ENCODE peak calls at places on chromosomes 6 and 20, in four cellular contexts. V is WTC11, R is H1, Y is K562. W is an unnamed sample.

GRCh38 chr20:1367479-1367878 is 25.4 kb downstream of the FKBP1A start:
- DNase-seq in V (no peak), R (no peak), Y (no peak), W (no peak)

GRCh38 chr20:13012886-13013285 is 4.1 kb downstream of the SPTLC3 start:
- DNase-seq in V (no peak), R (no peak), Y (no peak), W (no peak)

GRCh38 chr6:165163519-165163918 is 145.9 kb downstream of the C6orf118 start:
- DNase-seq in R (no peak), V (no peak), Y (no peak), W (no peak)

GRCh38 chr20:39378781-39379180 is 416.6 kb downstream of the DHX35 start:
- DNase-seq in R (no peak), Y (no peak), V (no peak), W (no peak)

GRCh38 chr6:1952726-1953360 is 292.6 kb downstream of the GMDS start:
- DNase-seq in R (no peak), V (no peak), Y (no peak), W (no peak)

GRCh38 chr20:21096321-21097043 is 9.7 kb downstream of the LINC00237 start:
- DNase-seq in V (peak; percentile 50), R (no peak), Y (peak; percentile 13), W (peak; percentile 26)

GRCh38 chr6:2047855-2048254 is 197.6 kb downstream of the GMDS start:
- DNase-seq in R (no peak), V (no peak), Y (no peak), W (no peak)

GRCh38 chr6:126035764-126036163 is 49.4 kb downstream of the TRMT11 start:
- DNase-seq in R (no peak), V (no peak), Y (no peak), W (no peak)

GRCh38 chr20:46308258-46309157 is at the start of gene CDH22:
- DNase-seq in V (peak; percentile 66), R (peak; percentile 66), Y (peak; percentile 72), W (peak; percentile 91)

GRCh38 chr6:13500264-13500663 is 12.9 kb upstream of the GFOD1 start:
- DNase-seq in V (no peak), R (no peak), Y (no peak), W (no peak)

GRCh38 chr6:121093928-121094327 is 240.4 kb downstream of the TBC1D32 start:
- DNase-seq in R (no peak), Y (no peak), V (no peak), W (no peak)

GRCh38 chr6:45880139-45880538 is 135.5 kb downstream of the CLIC5 start:
- DNase-seq in Y (no peak), R (no peak), V (no peak), W (no peak)

GRCh38 chr6:126797981-126798380 is 320.5 kb upstream of the RSPO3 start:
- DNase-seq in V (no peak), R (no peak), Y (no peak), W (no peak)

GRCh38 chr6:55713411-55713810 is 134.4 kb upstream of the HMGCLL1 start:
- DNase-seq in V (no peak), R (no peak), Y (no peak), W (no peak)

GRCh38 chr6:23394699-23395098 is 731.3 kb upstream of the NRSN1 start:
- DNase-seq in Y (no peak), R (no peak), V (no peak), W (no peak)

GRCh38 chr6:12229332-12229731 is 60.8 kb upstream of the EDN1 start:
- DNase-seq in V (no peak), R (no peak), Y (no peak), W (no peak)

GRCh38 chr6:2434116-2434515 is 188.7 kb upstream of the GMDS start:
- DNase-seq in Y (no peak), V (no peak), R (no peak), W (no peak)

GRCh38 chr20:51121901-51122412 is 99.0 kb upstream of the KCNG1 start:
- DNase-seq in V (no peak), R (peak; percentile 54), Y (no peak), W (no peak)

DNA sequence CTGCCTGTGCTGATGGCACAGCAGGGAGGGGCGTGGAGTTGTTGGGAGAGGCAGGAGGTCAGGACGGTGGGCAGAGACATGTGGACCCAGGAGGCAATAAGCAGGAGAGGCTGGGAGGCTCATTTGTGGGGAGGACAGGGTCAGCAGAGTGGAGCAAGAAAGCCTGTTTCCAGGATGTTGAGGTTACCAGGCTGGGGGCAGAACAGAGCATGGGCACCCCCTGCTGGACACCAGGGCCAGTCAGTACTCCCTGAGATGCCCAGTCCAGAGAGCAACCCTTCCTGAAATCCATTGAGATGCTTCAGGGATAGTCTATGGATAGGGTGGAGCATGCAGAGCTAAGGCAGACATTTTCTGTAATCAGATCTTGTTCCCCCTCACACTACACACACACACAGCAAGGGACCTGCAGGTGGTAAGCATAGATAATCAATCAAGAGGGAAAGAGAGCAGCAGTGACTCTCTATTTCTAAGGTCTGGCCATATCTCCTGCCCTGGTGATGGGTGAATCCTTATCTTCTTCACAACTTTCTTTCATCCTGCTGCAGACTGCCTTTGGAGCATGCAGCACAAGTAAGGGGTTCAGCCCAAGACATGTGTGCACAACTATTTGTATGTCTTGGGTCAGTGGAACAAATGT is 41.7 kb downstream of the MOCS1 start:
- DNase-seq in V (peak; percentile 74), R (peak; percentile 83), Y (peak; percentile 66), W (peak; percentile 85)
- TF ChIP-seq TEAD4 in V (no peak), R (no peak), Y (no peak), W (no peak)

DNA sequence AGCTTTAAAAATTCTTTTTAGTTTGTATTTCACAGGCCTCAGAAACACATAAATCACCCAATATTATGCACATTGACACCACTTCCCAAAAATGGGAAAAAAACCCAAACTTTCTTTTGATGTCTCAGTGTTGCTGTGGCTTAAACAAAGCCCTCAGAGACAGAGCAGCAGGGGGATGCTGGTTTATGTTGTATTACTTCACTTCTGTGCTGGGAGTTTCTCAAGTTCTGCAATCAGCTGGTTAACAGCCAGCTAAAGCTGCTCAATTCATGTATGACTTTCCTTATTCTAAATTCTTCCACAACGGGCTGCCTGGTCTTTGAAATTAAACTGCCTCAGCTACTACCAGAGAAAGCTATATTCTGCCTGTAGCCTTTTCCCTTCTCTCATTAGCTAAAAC is 5.6 kb downstream of the FILIP1 start:
- DNase-seq in V (no peak), Y (no peak), R (no peak), W (no peak)
- TF ChIP-seq TEAD4 in V (no peak), Y (no peak), R (no peak), W (no peak)

GRCh38 chr20:64116016-64116415 is 8.7 kb upstream of the NPBWR2 start:
- DNase-seq in V (no peak), Y (no peak), R (peak; percentile 41), W (no peak)

GRCh38 chr20:64116541-64117423 is 9.4 kb upstream of the NPBWR2 start:
- DNase-seq in V (no peak), Y (no peak), R (peak; percentile 41), W (peak; percentile 20)

GRCh38 chr20:64121586-64121985 is 14.2 kb upstream of the NPBWR2 start:
- DNase-seq in R (no peak), Y (no peak), V (no peak), W (no peak)

GRCh38 chr20:64119681-64120341 is 12.4 kb upstream of the NPBWR2 start:
- DNase-seq in Y (no peak), R (peak; percentile 49), V (no peak), W (peak; percentile 24)

GRCh38 chr20:64119301-64119680 is 11.9 kb upstream of the NPBWR2 start:
- DNase-seq in Y (no peak), R (no peak), V (no peak), W (peak; percentile 30)
- TF ChIP-seq TEAD4 in Y (no peak), R (no peak), V (no peak), W (no peak)

GRCh38 chr6:77456531-77457248 is 6.6 kb downstream of the HTR1B start:
- DNase-seq in V (no peak), R (no peak), Y (no peak), W (no peak)
- TF ChIP-seq TEAD4 in V (no peak), R (no peak), Y (no peak), W (peak; percentile 87)

GRCh38 chr6:43746613-43747101 is 23.4 kb upstream of the VEGFA start:
- DNase-seq in V (no peak), Y (no peak), R (peak; percentile 42), W (peak; percentile 17)
- TF ChIP-seq TEAD4 in V (no peak), Y (no peak), R (no peak), W (no peak)

GRCh38 chr6:164151161-164151728 is 736.7 kb downstream of the QKI start:
- DNase-seq in V (no peak), Y (no peak), R (no peak), W (no peak)
- TF ChIP-seq TEAD4 in V (no peak), Y (no peak), R (no peak), W (no peak)

GRCh38 chr6:68967549-68968300 is 332.6 kb downstream of the ADGRB3 start:
- DNase-seq in Y (peak; percentile 72), R (peak; percentile 74), V (peak; percentile 62), W (peak; percentile 51)
- TF ChIP-seq TEAD4 in Y (peak; percentile 6), R (peak; percentile 32), V (no peak), W (no peak)

GRCh38 chr6:157080986-157081391 is 242.3 kb downstream of the TMEM242 start:
- DNase-seq in V (no peak), R (no peak), Y (no peak), W (no peak)

GRCh38 chr6:157077251-157077650 is 246.1 kb downstream of the TMEM242 start:
- DNase-seq in V (no peak), R (no peak), Y (no peak), W (no peak)

GRCh38 chr6:157079277-157079676 is 244.0 kb downstream of the TMEM242 start:
- DNase-seq in V (no peak), R (no peak), Y (no peak), W (no peak)

GRCh38 chr6:157078326-157078725 is 245.0 kb downstream of the TMEM242 start:
- DNase-seq in R (no peak), Y (no peak), V (no peak), W (no peak)

DNA sequence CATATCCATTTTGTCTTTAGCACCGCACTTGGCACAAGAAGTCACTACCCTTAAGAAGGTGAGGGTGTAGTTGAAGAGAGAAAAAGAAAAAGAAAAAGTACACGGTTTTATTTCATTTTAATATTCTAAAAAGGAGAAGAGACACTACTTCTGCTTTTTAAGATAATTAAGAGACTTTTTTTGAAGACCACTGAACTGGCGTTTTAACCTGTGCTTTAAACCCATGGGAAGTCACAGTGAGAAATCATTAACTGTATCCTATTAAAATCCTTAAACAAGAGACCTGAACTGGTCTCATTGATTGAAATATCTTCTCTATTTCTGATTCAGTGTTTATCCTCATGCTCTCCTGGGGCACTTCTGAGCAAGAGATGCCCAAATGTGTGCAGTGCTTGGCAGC is 243.5 kb downstream of the TMEM242 start:
- DNase-seq in R (no peak), Y (no peak), V (no peak), W (no peak)
- TF ChIP-seq TEAD4 in R (no peak), Y (no peak), V (no peak), W (no peak)

DNA sequence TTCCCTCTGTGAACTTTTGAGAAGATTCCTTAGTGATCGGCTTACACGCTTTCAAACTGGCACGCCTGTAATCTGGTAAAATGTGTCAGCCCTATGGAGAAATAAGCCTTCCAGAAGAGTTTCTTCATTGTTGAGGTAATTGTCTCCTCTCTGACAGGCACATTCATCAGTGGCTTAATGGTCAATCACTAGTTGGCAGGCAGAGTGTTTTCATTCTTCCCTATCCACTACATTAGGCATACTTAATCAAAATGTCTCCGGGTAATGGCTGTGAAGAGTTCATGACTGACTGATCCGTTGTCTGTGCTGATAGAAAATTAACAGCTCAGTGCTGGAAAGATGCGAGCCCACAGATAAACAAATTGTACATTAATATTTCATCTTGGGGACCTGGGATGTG is 31.3 kb downstream of the TSHZ2 start:
- DNase-seq in R (no peak), V (no peak), Y (no peak), W (no peak)
- TF ChIP-seq TEAD4 in R (no peak), V (no peak), Y (no peak), W (no peak)

W was measured in SK-N-SH.